ENCODE peak calls at places on chromosomes 12 and 14, in six cellular contexts. N is neuronal stem cell, U is aorta, Y is colonic mucosa, P is sigmoid colon, K is pancreas. A is an unnamed sample.

GRCh38 chr12:103768467-103769123 is 72.4 kb downstream of the NT5DC3 start:
- DNase-seq in N (no peak), U (no peak), Y (no peak), P (peak; percentile 40), K (no peak), A (no peak)

GRCh38 chr14:91867316-91867988 is at the start of gene TC2N:
- DNase-seq in N (no peak), U (no peak), Y (no peak), P (no peak), K (no peak), A (no peak)

GRCh38 chr12:41250748-41251147 is 62.6 kb downstream of the PDZRN4 start:
- DNase-seq in N (no peak), U (no peak), Y (no peak), P (no peak), K (no peak), A (peak; percentile 3)

GRCh38 chr12:115491851-115492250 is 785.6 kb downstream of the MED13L start:
- DNase-seq in N (no peak), U (no peak), Y (no peak), P (no peak), K (no peak), A (no peak)

GRCh38 chr14:38762845-38763244 is 340.2 kb downstream of the SEC23A start:
- DNase-seq in N (no peak), U (no peak), Y (no peak), P (no peak), K (no peak), A (no peak)

GRCh38 chr12:120466560-120467315 is 2.8 kb downstream of the SRSF9 start:
- DNase-seq in N (no peak), U (no peak), Y (peak; percentile 28), P (no peak), K (peak; percentile 41), A (peak; percentile 39)

GRCh38 chr12:115914122-115914521 is 363.4 kb downstream of the MED13L start:
- DNase-seq in N (no peak), U (no peak), Y (no peak), P (no peak), K (no peak), A (no peak)

GRCh38 chr14:70782361-70782760 is 27.0 kb downstream of the MAP3K9 start:
- DNase-seq in N (no peak), U (no peak), Y (no peak), P (no peak), K (no peak), A (peak; percentile 56)

GRCh38 chr12:68766646-68767045 is 20.7 kb downstream of the SLC35E3 start:
- DNase-seq in N (no peak), U (no peak), Y (no peak), P (no peak), K (no peak), A (no peak)

GRCh38 chr12:47903927-47904646 is 707 bp downstream of the VDR start:
- DNase-seq in N (no peak), U (peak; percentile 89), Y (peak; percentile 82), P (peak; percentile 79), K (peak; percentile 54), A (peak; percentile 70)

GRCh38 chr12:29750131-29750927 is 33.4 kb downstream of the TMTC1 start:
- DNase-seq in N (no peak), U (no peak), Y (no peak), P (no peak), K (no peak), A (no peak)

GRCh38 chr12:118884226-118884625 is 97.1 kb upstream of the SRRM4 start:
- DNase-seq in N (no peak), U (no peak), Y (no peak), P (no peak), K (no peak), A (no peak)

GRCh38 chr12:212383-212798 is 1.6 kb downstream of the SLC6A12 start:
- DNase-seq in N (no peak), U (no peak), Y (no peak), P (no peak), K (no peak), A (no peak)

GRCh38 chr12:95701275-95701674 is 89.3 kb downstream of the NTN4 start:
- DNase-seq in N (no peak), U (no peak), Y (no peak), P (no peak), K (no peak), A (no peak)

GRCh38 chr12:53102883-53103807 is at the start of gene SOAT2:
- DNase-seq in N (no peak), U (peak; percentile 75), Y (peak; percentile 19), P (peak; percentile 58), K (no peak), A (no peak)

GRCh38 chr14:23513005-23513412 is 38.6 kb downstream of the ZFHX2 start:
- DNase-seq in N (no peak), U (no peak), Y (no peak), P (peak; percentile 74), K (no peak), A (no peak)

GRCh38 chr12:97308576-97309198 is 153.9 kb upstream of the RMST start:
- DNase-seq in N (peak; percentile 37), U (no peak), Y (no peak), P (no peak), K (no peak), A (peak; percentile 31)

GRCh38 chr12:113462117-113462774 is 9.4 kb downstream of the LHX5 start:
- DNase-seq in N (peak; percentile 78), U (peak; percentile 94), Y (peak; percentile 78), P (peak; percentile 83), K (peak; percentile 59), A (peak; percentile 56)

GRCh38 chr12:69685810-69686209 is 13.3 kb downstream of the BEST3 start:
- DNase-seq in N (no peak), U (no peak), Y (no peak), P (no peak), K (no peak), A (peak; percentile 57)

GRCh38 chr14:55131782-55132181 is 2.7 kb downstream of the LGALS3 start:
- DNase-seq in N (no peak), U (no peak), Y (peak; percentile 54), P (no peak), K (no peak), A (no peak)

GRCh38 chr12:57309420-57309819 is 58.4 kb upstream of the STAC3 start:
- DNase-seq in N (no peak), U (no peak), Y (no peak), P (no peak), K (no peak), A (no peak)

GRCh38 chr14:59333668-59334067 is 131.5 kb downstream of the GPR135 start:
- DNase-seq in N (no peak), U (no peak), Y (no peak), P (peak; percentile 78), K (no peak), A (peak; percentile 87)

GRCh38 chr14:95256011-95256775 is 63.5 kb downstream of the CLMN start:
- DNase-seq in N (no peak), U (no peak), Y (no peak), P (no peak), K (no peak), A (no peak)

GRCh38 chr12:3202734-3203446 is 125.7 kb downstream of the TSPAN9 start:
- DNase-seq in N (peak; percentile 66), U (peak; percentile 92), Y (peak; percentile 65), P (no peak), K (no peak), A (no peak)

GRCh38 chr12:19177754-19178153 is 48.2 kb downstream of the PLEKHA5 start:
- DNase-seq in N (no peak), U (no peak), Y (no peak), P (no peak), K (no peak), A (no peak)

GRCh38 chr12:19185262-19185929 is 55.9 kb downstream of the PLEKHA5 start:
- DNase-seq in N (no peak), U (no peak), Y (no peak), P (no peak), K (no peak), A (no peak)

GRCh38 chr12:19179986-19180385 is 50.5 kb downstream of the PLEKHA5 start:
- DNase-seq in N (no peak), U (no peak), Y (no peak), P (no peak), K (no peak), A (no peak)

GRCh38 chr12:19183121-19183838 is 53.7 kb downstream of the PLEKHA5 start:
- DNase-seq in N (no peak), U (no peak), Y (no peak), P (no peak), K (no peak), A (no peak)

GRCh38 chr12:19181666-19182426 is 52.3 kb downstream of the PLEKHA5 start:
- DNase-seq in N (no peak), U (no peak), Y (no peak), P (no peak), K (no peak), A (no peak)
- H3K27me3 ChIP-seq in N (no peaks in the 10 kb centered on the region), U (no peaks in the 10 kb centered on the region), Y (no peaks in the 10 kb centered on the region), P (no peaks in the 10 kb centered on the region), K (no peaks in the 10 kb centered on the region), A (no peaks in the 10 kb centered on the region)

GRCh38 chr12:122366685-122367475 is 55.6 kb downstream of the CLIP1 start:
- DNase-seq in N (peak; percentile 14), U (no peak), Y (no peak), P (peak; percentile 91), K (no peak), A (peak; percentile 86)

GRCh38 chr12:122368361-122369073 is 54.0 kb downstream of the CLIP1 start:
- DNase-seq in N (no peak), U (no peak), Y (peak; percentile 27), P (no peak), K (no peak), A (peak; percentile 53)

GRCh38 chr12:122374707-122375106 is 47.8 kb downstream of the CLIP1 start:
- DNase-seq in N (no peak), U (no peak), Y (no peak), P (no peak), K (no peak), A (no peak)

DNA sequence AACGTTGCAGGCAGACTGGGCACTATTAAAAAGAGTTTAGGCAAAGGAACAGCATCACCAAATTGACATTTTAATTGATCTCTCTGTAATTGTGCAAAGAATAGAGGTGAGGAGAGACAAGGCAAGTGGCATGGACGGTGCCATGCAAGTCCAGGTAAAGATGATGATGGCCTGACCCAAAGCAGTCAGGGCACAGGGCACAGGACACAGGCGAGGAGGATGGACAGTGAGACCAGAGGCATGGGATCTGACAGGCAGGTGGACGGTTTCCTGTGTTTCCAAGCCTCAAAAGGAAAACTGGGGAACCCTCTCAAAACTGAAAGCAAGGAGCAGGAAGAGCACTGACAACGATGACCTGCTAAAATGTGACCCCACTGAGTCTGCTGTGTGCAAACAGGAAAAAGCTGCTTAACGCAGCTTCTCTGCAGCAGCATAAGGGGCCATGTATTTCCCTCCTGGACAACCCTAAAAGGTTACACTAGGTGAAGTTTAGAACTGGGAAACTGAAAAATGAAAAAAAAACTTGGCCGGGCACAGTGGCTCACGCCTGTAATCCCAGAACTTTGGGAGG is 50.9 kb downstream of the CLIP1 start:
- DNase-seq in N (no peak), U (no peak), Y (no peak), P (no peak), K (no peak), A (no peak)
- H3K27me3 ChIP-seq in N (no peaks in the 10 kb centered on the region), U (no peaks in the 10 kb centered on the region), Y (no peaks in the 10 kb centered on the region), P (no peaks in the 10 kb centered on the region), K (no peaks in the 10 kb centered on the region), A (no peaks in the 10 kb centered on the region)

GRCh38 chr12:106566771-106567170 is 16.0 kb upstream of the RFX4 start:
- DNase-seq in N (no peak), U (no peak), Y (no peak), P (no peak), K (no peak), A (no peak)

GRCh38 chr12:106564678-106565329 is 18.0 kb upstream of the RFX4 start:
- DNase-seq in N (no peak), U (no peak), Y (no peak), P (no peak), K (no peak), A (no peak)
- H3K27me3 ChIP-seq in N (no peaks in the 10 kb centered on the region), U (no peaks in the 10 kb centered on the region), Y (no peaks in the 10 kb centered on the region), P (no peaks in the 10 kb centered on the region), K (no peaks in the 10 kb centered on the region), A (no peaks in the 10 kb centered on the region)

GRCh38 chr12:132604108-132605054 is 6.0 kb downstream of the LRCOL1 start:
- DNase-seq in N (no peak), U (no peak), Y (no peak), P (no peak), K (no peak), A (no peak)
- H3K27me3 ChIP-seq in N (peaks cover 19% of the 10 kb centered on the region), U (no peaks in the 10 kb centered on the region), Y (peaks cover 40% of the 10 kb centered on the region), P (peaks cover 13% of the 10 kb centered on the region), K (no peaks in the 10 kb centered on the region), A (peaks cover 45% of the 10 kb centered on the region)

A was measured in brain microvascular endothelial cell.